ENCODE peak calls at places on chromosome 18, in ten cellular contexts. I, T, Q, D, H, E, G, P, U and K are unnamed samples.

GRCh38 chr18:44298566-44298965 is 382.1 kb upstream of the SETBP1 start:
- DNase-seq in Q (no peak), D (no peak), E (no peak), U (no peak), G (no peak), P (no peak), H (no peak), I (no peak), T (no peak), K (no peak)

GRCh38 chr18:64044616-64045015 is 74.7 kb downstream of the SERPINB8 start:
- DNase-seq in H (no peak), U (no peak), T (no peak), Q (no peak), I (no peak), P (no peak), D (no peak), E (no peak), G (no peak), K (no peak)

GRCh38 chr18:34611904-34612303 is 98.2 kb upstream of the DTNA start:
- DNase-seq in I (no peak), P (no peak), U (no peak), H (no peak), G (peak), Q (no peak), D (no peak), T (no peak), E (no peak), K (no peak)

GRCh38 chr18:53426656-53427055 is 797.8 kb downstream of the MBD2 start:
- DNase-seq in U (no peak), P (no peak), Q (no peak), G (no peak), T (peak), D (no peak), I (no peak), H (no peak), E (no peak), K (no peak)

GRCh38 chr18:46296656-46297055 is 192.5 kb downstream of the HAUS1 start:
- DNase-seq in T (no peak), G (no peak), Q (no peak), D (no peak), I (no peak), P (no peak), E (no peak), U (no peak), H (no peak), K (no peak)

GRCh38 chr18:23131693-23132319 is 3.5 kb upstream of the CABLES1 start:
- DNase-seq in Q (peak), U (peak), E (peak), P (peak), H (peak), T (peak), G (no peak), D (peak), I (peak), K (peak)

GRCh38 chr18:63155169-63155852 is 164.3 kb downstream of the BCL2 start:
- DNase-seq in D (no peak), G (peak), Q (peak), I (no peak), U (peak), E (peak), P (no peak), H (peak), T (peak), K (no peak)

GRCh38 chr18:8794133-8794986 is 89.0 kb downstream of the MTCL1 start:
- DNase-seq in T (no peak), D (peak), H (no peak), G (no peak), P (peak), Q (no peak), U (no peak), E (no peak), I (no peak), K (peak)

GRCh38 chr18:54203914-54204313 is 20.6 kb downstream of the MBD2 start:
- DNase-seq in G (no peak), P (no peak), E (no peak), I (no peak), T (no peak), H (no peak), Q (no peak), D (no peak), U (no peak), K (no peak)

GRCh38 chr18:67260841-67261240 is 255.7 kb downstream of the DSEL start:
- DNase-seq in D (no peak), G (no peak), I (no peak), P (peak), T (no peak), E (no peak), Q (no peak), H (no peak), U (no peak), K (no peak)

GRCh38 chr18:48959921-48960920 is 9.5 kb upstream of the SMAD7 start:
- DNase-seq in E (no peak), H (no peak), G (no peak), P (peak), D (peak), T (no peak), U (no peak), I (no peak), Q (no peak), K (peak)

GRCh38 chr18:23810396-23810795 is 121.1 kb downstream of the LAMA3 start:
- DNase-seq in G (no peak), U (no peak), P (no peak), E (peak), T (no peak), D (no peak), H (peak), I (no peak), Q (no peak), K (no peak)

GRCh38 chr18:59833785-59834184 is 66.0 kb upstream of the PMAIP1 start:
- DNase-seq in T (no peak), G (no peak), I (no peak), D (no peak), P (no peak), E (peak), Q (no peak), H (no peak), U (peak), K (no peak)

GRCh38 chr18:77086034-77086433 is 46.5 kb downstream of the MBP start:
- DNase-seq in Q (no peak), E (no peak), U (no peak), G (no peak), H (no peak), D (peak), P (peak), I (no peak), T (no peak), K (peak)

GRCh38 chr18:62400916-62401315 is 75.8 kb downstream of the TNFRSF11A start:
- DNase-seq in U (no peak), P (no peak), H (no peak), D (no peak), Q (no peak), I (no peak), G (no peak), T (no peak), E (no peak), K (no peak)

GRCh38 chr18:61722247-61722646 is 170.6 kb downstream of the RNF152 start:
- DNase-seq in T (no peak), I (no peak), Q (no peak), D (no peak), G (no peak), U (no peak), H (no peak), E (no peak), P (no peak), K (no peak)

GRCh38 chr18:48547456-48548403 is 8.9 kb downstream of the CTIF start:
- DNase-seq in D (peak), I (no peak), U (no peak), Q (no peak), P (peak), T (no peak), G (no peak), E (no peak), H (no peak), K (peak)

GRCh38 chr18:74564012-74564411 is 29.7 kb downstream of the CNDP1 start:
- DNase-seq in U (no peak), Q (no peak), E (no peak), H (no peak), G (no peak), P (no peak), T (no peak), I (no peak), D (no peak), K (no peak)

GRCh38 chr18:79524181-79525078 is 128.7 kb downstream of the NFATC1 start:
- DNase-seq in U (peak), T (no peak), H (peak), E (peak), P (no peak), G (no peak), D (no peak), Q (no peak), I (no peak), K (no peak)

GRCh38 chr18:48929951-48930713 is 20.6 kb downstream of the SMAD7 start:
- DNase-seq in I (no peak), P (peak), Q (no peak), E (no peak), H (no peak), D (peak), G (no peak), T (no peak), U (no peak), K (peak)

GRCh38 chr18:79353238-79353637 is 42.5 kb upstream of the NFATC1 start:
- DNase-seq in D (peak), T (no peak), U (no peak), Q (no peak), P (peak), H (no peak), E (no peak), I (no peak), G (no peak), K (peak)

GRCh38 chr18:7157760-7158159 is 40.2 kb upstream of the LAMA1 start:
- DNase-seq in E (no peak), G (no peak), I (no peak), P (no peak), Q (no peak), H (no peak), U (no peak), T (no peak), D (no peak), K (no peak)

GRCh38 chr18:811192-812122 is 585 bp downstream of the YES1 start:
- DNase-seq in E (no peak), H (peak), T (no peak), Q (peak), G (peak), D (peak), I (no peak), U (peak), P (peak), K (no peak)

GRCh38 chr18:38551881-38552280 is 986.3 kb upstream of the CELF4 start:
- DNase-seq in I (no peak), H (no peak), G (no peak), U (no peak), D (no peak), T (no peak), Q (no peak), P (no peak), E (no peak), K (no peak)

GRCh38 chr18:78727057-78727739 is 252.4 kb upstream of the SALL3 start:
- DNase-seq in U (no peak), G (no peak), T (no peak), P (no peak), E (no peak), H (no peak), D (no peak), I (no peak), Q (no peak), K (no peak)

GRCh38 chr18:5868218-5868904 is 27.0 kb downstream of the TMEM200C start:
- DNase-seq in U (no peak), E (peak), H (peak), Q (peak), I (peak), D (peak), P (peak), G (peak), T (peak), K (peak)

GRCh38 chr18:31267823-31268481 is 50.0 kb upstream of the DSG1 start:
- DNase-seq in E (peak), I (no peak), P (no peak), Q (no peak), H (no peak), U (no peak), D (no peak), G (no peak), T (no peak), K (no peak)

GRCh38 chr18:59839931-59840685 is 59.7 kb upstream of the PMAIP1 start:
- DNase-seq in U (no peak), D (no peak), P (no peak), I (no peak), H (no peak), E (no peak), G (no peak), T (no peak), Q (no peak), K (peak)

GRCh38 chr18:5295231-5295920 is at the start of gene ZBTB14:
- DNase-seq in G (peak), Q (peak), T (peak), E (peak), D (peak), P (peak), H (peak), U (peak), I (no peak), K (peak)

GRCh38 chr18:28729321-28729720 is 552.4 kb upstream of the CDH2 start:
- DNase-seq in E (no peak), P (no peak), D (no peak), T (no peak), U (no peak), Q (no peak), H (no peak), I (no peak), G (no peak), K (peak)